ENCODE peak calls at places on chromosomes 5 and 9, in five cellular contexts. D, Z, H, W and C are unnamed samples.

GRCh38 chr9:134663753-134664415 is 22.3 kb downstream of the COL5A1 start:
- DNase-seq in W (no peak), Z (no peak), H (peak; percentile 33), D (peak; percentile 65), C (no peak)

GRCh38 chr5:32909207-32909606 is 198.1 kb downstream of the NPR3 start:
- DNase-seq in W (no peak), Z (no peak), H (peak; percentile 11), D (no peak), C (no peak)

GRCh38 chr9:107043886-107044285 is 180.9 kb downstream of the ZNF462 start:
- DNase-seq in W (no peak), D (no peak), H (no peak), Z (no peak), C (no peak)

GRCh38 chr9:86405926-86406325 is 51.7 kb upstream of the TUT7 start:
- DNase-seq in Z (peak; percentile 59), H (peak; percentile 90), D (no peak), W (no peak), C (no peak)

GRCh38 chr9:91047993-91048607 is 246.5 kb downstream of the SYK start:
- DNase-seq in W (no peak), D (no peak), H (peak; percentile 87), Z (no peak), C (no peak)

GRCh38 chr5:55597014-55597981 is 62.5 kb upstream of the PLPP1 start:
- DNase-seq in Z (peak; percentile 80), D (no peak), W (peak; percentile 14), H (peak; percentile 86), C (no peak)

GRCh38 chr5:61000887-61001286 is 55.9 kb downstream of the NDUFAF2 start:
- DNase-seq in H (no peak), W (no peak), Z (no peak), D (no peak), C (no peak)

GRCh38 chr9:33468797-33469621 is 4.7 kb downstream of the NOL6 start:
- DNase-seq in W (no peak), Z (no peak), D (peak; percentile 50), H (no peak), C (no peak)

GRCh38 chr5:172350212-172351181 is 66.9 kb upstream of the UBTD2 start:
- DNase-seq in H (no peak), W (no peak), D (no peak), Z (no peak), C (no peak)

GRCh38 chr5:56450766-56451165 is 217.6 kb upstream of the ANKRD55 start:
- DNase-seq in W (peak; percentile 16), H (no peak), Z (no peak), D (no peak), C (no peak)

GRCh38 chr9:138096192-138096845 is 218.7 kb downstream of the CACNA1B start:
- DNase-seq in Z (no peak), H (no peak), W (no peak), D (peak; percentile 46), C (no peak)

GRCh38 chr9:125269014-125269397 is 7.4 kb downstream of the GAPVD1 start:
- DNase-seq in H (no peak), Z (no peak), W (no peak), D (peak; percentile 12), C (no peak)

GRCh38 chr5:50786073-50786472 is 119.6 kb downstream of the PARP8 start:
- DNase-seq in W (no peak), H (no peak), Z (no peak), D (no peak), C (no peak)

GRCh38 chr9:134326754-134327526 is 685 bp downstream of the RXRA start:
- DNase-seq in W (no peak), D (peak; percentile 74), Z (peak; percentile 28), H (no peak), C (no peak)

GRCh38 chr9:38356851-38357250 is 35.7 kb upstream of the ALDH1B1 start:
- DNase-seq in H (no peak), W (peak; percentile 2), D (peak; percentile 11), Z (no peak), C (no peak)

GRCh38 chr9:129761901-129762359 is 9.1 kb upstream of the PTGES start:
- DNase-seq in W (no peak), H (peak; percentile 86), Z (peak; percentile 85), D (no peak), C (peak; percentile 44)

GRCh38 chr9:136949239-136949816 is 2.7 kb upstream of the LCN12 start:
- DNase-seq in H (no peak), D (no peak), W (no peak), Z (no peak), C (no peak)

GRCh38 chr5:132962429-132962928 is 955 bp downstream of the AFF4 start:
- DNase-seq in Z (peak; percentile 60), H (peak; percentile 42), W (peak; percentile 34), D (no peak), C (peak; percentile 38)

GRCh38 chr9:12855066-12855465 is 80.2 kb downstream of the LURAP1L start:
- DNase-seq in D (no peak), Z (no peak), W (no peak), H (no peak), C (no peak)

GRCh38 chr9:137074657-137075274 is 2.6 kb upstream of the UAP1L1 start:
- DNase-seq in D (no peak), H (no peak), W (no peak), Z (no peak), C (no peak)

GRCh38 chr5:81590498-81591384 is 160.2 kb downstream of the SSBP2 start:
- DNase-seq in D (no peak), W (no peak), Z (no peak), H (no peak), C (no peak)
- TF ChIP-seq CTCF in D (no peak), W (no peak), Z (no peak), H (no peak), C (no peak)

GRCh38 chr5:77449981-77450380 is 42.1 kb downstream of the WDR41 start:
- DNase-seq in D (no peak), Z (no peak), H (no peak), W (no peak), C (no peak)
- TF ChIP-seq CTCF in D (no peak), Z (no peak), H (no peak), W (no peak), C (no peak)

GRCh38 chr5:140868721-140869554 is at the start of gene PCDHA11:
- DNase-seq in D (no peak), W (peak; percentile 40), H (no peak), Z (peak; percentile 55), C (peak; percentile 20)
- TF ChIP-seq CTCF in D (no peak), W (peak; percentile 30), H (no peak), Z (peak; percentile 22), C (no peak)

DNA sequence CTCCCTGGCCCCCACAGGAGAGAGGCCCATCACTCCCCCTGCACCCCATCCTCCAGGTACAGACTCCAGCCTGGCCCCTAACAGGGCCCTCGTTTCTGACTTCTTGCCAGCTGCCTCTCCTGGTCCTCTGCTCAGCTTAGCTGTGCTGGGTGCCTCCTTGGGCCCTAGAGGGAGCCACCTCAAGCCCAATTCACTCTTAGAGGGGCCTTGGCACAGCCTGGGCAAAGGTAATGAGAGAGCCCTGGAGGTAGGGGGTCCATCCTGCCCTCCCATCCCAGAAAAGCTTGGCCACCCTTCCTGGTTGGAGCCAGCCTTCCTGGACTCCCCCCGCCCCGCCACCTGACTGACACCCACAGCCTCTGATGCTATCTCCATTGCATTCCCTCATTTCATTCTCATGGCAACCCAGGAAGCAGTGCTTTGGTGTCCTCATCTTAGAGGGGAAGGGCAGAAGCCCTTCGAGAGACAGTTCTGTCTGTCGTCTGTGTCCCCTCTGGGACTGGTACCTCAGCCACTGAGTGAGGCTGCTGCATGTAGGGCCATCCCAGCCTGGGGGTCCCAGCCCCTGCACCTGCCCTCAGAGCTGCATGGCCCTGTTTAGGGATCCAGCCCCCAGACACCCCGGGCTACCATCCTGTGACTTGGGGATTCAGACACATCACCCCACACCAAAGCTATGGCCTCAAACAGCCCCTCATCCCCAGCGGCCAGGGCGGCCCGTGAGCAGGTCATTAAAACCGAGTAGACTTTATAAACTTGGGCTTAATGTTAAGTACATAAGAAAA is 95.5 kb downstream of the BARX1 start:
- DNase-seq in D (no peak), Z (no peak), W (no peak), H (no peak), C (no peak)
- TF ChIP-seq CTCF in D (no peak), Z (no peak), W (no peak), H (no peak), C (no peak)

GRCh38 chr5:83688321-83688720 is 32.3 kb downstream of the HAPLN1 start:
- DNase-seq in D (no peak), Z (no peak), H (no peak), W (no peak), C (no peak)
- TF ChIP-seq CTCF in D (no peak), Z (no peak), H (no peak), W (no peak), C (no peak)

GRCh38 chr5:77841616-77842015 is 65.5 kb upstream of the TBCA start:
- DNase-seq in Z (no peak), D (no peak), H (no peak), W (no peak), C (no peak)
- TF ChIP-seq CTCF in Z (no peak), D (no peak), H (no peak), W (no peak), C (no peak)

DNA sequence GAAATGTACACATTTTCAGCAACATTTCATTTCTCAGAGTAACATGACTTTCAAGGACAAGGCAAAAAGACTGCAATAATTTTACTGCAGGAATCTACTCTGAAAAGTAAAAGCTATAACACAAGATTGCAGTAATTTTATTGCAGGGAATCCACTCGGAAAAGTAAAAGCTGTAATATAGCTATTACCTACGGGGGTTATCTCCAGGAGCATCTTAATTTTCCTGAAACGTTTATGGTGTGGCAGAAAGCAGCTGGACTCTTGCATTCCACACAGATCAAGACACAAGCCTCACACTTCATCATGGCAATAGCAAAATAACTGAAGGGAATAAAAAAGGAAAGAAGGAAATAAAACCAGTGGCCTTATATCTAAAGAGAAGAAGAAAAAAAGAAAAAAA is 171.2 kb downstream of the TSSK1B start:
- DNase-seq in H (no peak), W (no peak), D (no peak), Z (no peak), C (no peak)
- TF ChIP-seq CTCF in H (no peak), W (no peak), D (no peak), Z (no peak), C (no peak)

GRCh38 chr5:1641560-1642166 is 117.9 kb upstream of the LPCAT1 start:
- DNase-seq in W (peak; percentile 82), H (peak; percentile 88), Z (peak; percentile 91), D (peak; percentile 87), C (peak; percentile 72)
- TF ChIP-seq CTCF in W (peak; percentile 83), H (peak; percentile 99), Z (peak; percentile 98), D (peak; percentile 67), C (peak; percentile 76)